ENCODE peak calls at places on chromosomes 4 and X, in eight cellular contexts. E, I, V, Z, W, D, K and N are unnamed samples.

GRCh38 chrX:103913356-103914020 is 48.9 kb upstream of the TMSB15B start:
- DNase-seq in W (no peak), D (no peak), I (no peak), Z (no peak), V (no peak), E (no peak), K (no peak), N (no peak)

GRCh38 chrX:3262906-3263305 is 83.5 kb downstream of the MXRA5 start:
- DNase-seq in K (no peak), E (no peak), I (no peak), Z (no peak), D (no peak), W (peak; percentile 86), V (no peak), N (no peak)

GRCh38 chrX:110406822-110407221 is 48.2 kb downstream of the RTL9 start:
- DNase-seq in Z (no peak), I (no peak), W (no peak), V (no peak), K (no peak), D (no peak), E (no peak), N (no peak)

GRCh38 chr4:39898015-39898414 is 79.7 kb downstream of the PDS5A start:
- DNase-seq in W (no peak), D (no peak), V (no peak), E (no peak), I (no peak), K (no peak), Z (no peak), N (no peak)

GRCh38 chrX:13376857-13377441 is 57.1 kb upstream of the ATXN3L start:
- DNase-seq in D (no peak), E (no peak), I (no peak), V (no peak), K (no peak), Z (no peak), W (peak; percentile 97), N (no peak)

GRCh38 chr4:79695848-79696247 is 287.8 kb upstream of the GK2 start:
- DNase-seq in I (peak; percentile 35), V (no peak), E (no peak), K (no peak), D (no peak), Z (no peak), W (no peak), N (no peak)

GRCh38 chr4:6658635-6659075 is 18.2 kb downstream of the MRFAP1 start:
- DNase-seq in K (no peak), W (peak; percentile 42), V (peak; percentile 53), D (no peak), I (no peak), E (peak; percentile 42), Z (no peak), N (no peak)

GRCh38 chr4:23368081-23368697 is 521.7 kb downstream of the PPARGC1A start:
- DNase-seq in Z (no peak), E (peak; percentile 45), W (no peak), K (peak; percentile 50), I (peak; percentile 15), D (no peak), V (peak; percentile 80), N (no peak)

GRCh38 chrX:122441451-122441850 is 742.6 kb upstream of the GRIA3 start:
- DNase-seq in Z (no peak), V (no peak), K (no peak), I (no peak), E (no peak), W (no peak), D (no peak), N (no peak)

GRCh38 chr4:93396274-93396673 is 432.3 kb upstream of the ATOH1 start:
- DNase-seq in W (peak; percentile 21), I (no peak), D (no peak), K (no peak), V (no peak), E (no peak), Z (no peak), N (no peak)

GRCh38 chr4:45036677-45037076 is 310.3 kb upstream of the GNPDA2 start:
- DNase-seq in V (peak; percentile 44), Z (no peak), I (no peak), E (no peak), W (no peak), D (no peak), K (no peak), N (no peak)

GRCh38 chr4:26322349-26322748 is 1.5 kb downstream of the RBPJ start:
- DNase-seq in K (no peak), W (no peak), E (no peak), V (no peak), Z (no peak), I (no peak), D (no peak), N (no peak)

GRCh38 chr4:25914670-25915358 is 794 bp downstream of the SMIM20 start:
- DNase-seq in E (no peak), W (no peak), I (no peak), Z (no peak), K (no peak), V (no peak), D (no peak), N (no peak)

GRCh38 chrX:19544693-19545305 is 29.5 kb upstream of the MAP3K15 start:
- DNase-seq in K (peak; percentile 59), D (no peak), E (peak; percentile 35), I (peak; percentile 39), Z (no peak), V (peak; percentile 55), W (peak; percentile 57), N (no peak)

GRCh38 chr4:24172406-24172805 is 282.6 kb upstream of the PPARGC1A start:
- DNase-seq in V (peak; percentile 26), I (no peak), K (no peak), D (no peak), W (no peak), Z (no peak), E (no peak), N (no peak)

GRCh38 chr4:154004859-154005520 is 216.1 kb upstream of the SFRP2 start:
- DNase-seq in K (no peak), D (no peak), I (no peak), Z (no peak), V (no peak), E (no peak), W (peak; percentile 93), N (no peak)

GRCh38 chrX:119072771-119073170 is at the start of gene CT47C1:
- DNase-seq in V (no peak), Z (no peak), D (no peak), I (no peak), W (no peak), E (no peak), K (no peak), N (no peak)

GRCh38 chr4:53587123-53587522 is 4.2 kb downstream of the LNX1 start:
- DNase-seq in Z (no peak), V (no peak), I (no peak), K (no peak), W (no peak), D (no peak), E (no peak), N (no peak)

GRCh38 chr4:152310223-152310622 is 225.7 kb downstream of the FBXW7 start:
- DNase-seq in E (no peak), W (peak; percentile 41), V (no peak), D (no peak), Z (no peak), I (no peak), K (no peak), N (no peak)

GRCh38 chrX:21932277-21932996 is 8.1 kb upstream of the SMS start:
- DNase-seq in I (no peak), K (no peak), W (peak; percentile 79), Z (peak; percentile 74), D (no peak), V (no peak), E (no peak), N (no peak)

GRCh38 chrX:134654398-134655012 is 3.8 kb downstream of the PLAC1 start:
- DNase-seq in K (no peak), W (no peak), V (no peak), D (no peak), Z (no peak), E (no peak), I (no peak), N (no peak)

GRCh38 chrX:49919617-49920016 is 2.8 kb upstream of the CLCN5 start:
- DNase-seq in E (peak; percentile 34), V (peak; percentile 54), I (peak; percentile 32), K (peak; percentile 42), W (peak; percentile 74), Z (peak; percentile 61), D (peak; percentile 13), N (peak; percentile 16)

GRCh38 chr4:8761824-8762205 is 109.8 kb downstream of the HMX1 start:
- DNase-seq in Z (peak; percentile 37), I (peak; percentile 8), E (no peak), W (no peak), V (no peak), K (no peak), D (no peak), N (no peak)

GRCh38 chr4:156638925-156639605 is 332.5 kb downstream of the PDGFC start:
- DNase-seq in D (no peak), K (no peak), W (no peak), Z (no peak), V (no peak), I (no peak), E (no peak), N (no peak)

GRCh38 chrX:66071116-66071515 is 31.2 kb upstream of the VSIG4 start:
- DNase-seq in D (no peak), E (no peak), K (no peak), Z (no peak), W (no peak), V (no peak), I (no peak), N (no peak)

DNA sequence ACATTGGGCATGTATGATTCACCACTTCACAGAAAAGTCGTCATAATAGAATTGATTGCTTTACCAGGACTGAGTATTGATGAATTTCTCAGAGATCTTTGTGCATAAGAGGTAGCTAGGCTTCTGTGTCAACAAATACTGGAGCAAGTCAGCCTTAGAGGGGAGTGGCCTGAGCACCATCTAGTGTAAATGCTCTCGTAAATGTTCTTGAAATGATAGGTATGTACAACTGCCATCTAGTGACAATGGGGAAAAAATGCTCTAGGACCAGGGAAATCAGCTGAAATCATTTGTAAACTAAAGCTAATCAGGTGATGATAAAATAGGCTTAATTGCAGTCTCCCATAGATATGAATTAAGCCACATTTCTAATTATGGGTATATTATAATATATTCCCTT is 309.4 kb upstream of the FMR1 start:
- DNase-seq in E (no peak), V (peak; percentile 3), I (no peak), K (no peak), D (no peak), Z (no peak), W (no peak), N (no peak)
- TF ChIP-seq CTCF in E (no peak), V (no peak), I (no peak), K (no peak), D (no peak), Z (no peak), W (no peak), N (no peak)

GRCh38 chr4:132564920-132565319 is 584.2 kb upstream of the PCDH10 start:
- DNase-seq in K (no peak), I (no peak), D (no peak), E (no peak), W (no peak), Z (no peak), V (no peak), N (no peak)
- TF ChIP-seq CTCF in K (no peak), I (peak; percentile 20), D (no peak), E (no peak), W (no peak), Z (no peak), V (peak; percentile 15), N (peak; percentile 42)

GRCh38 chr4:77938560-77938959 is 75.9 kb downstream of the MRPL1 start:
- DNase-seq in W (no peak), Z (no peak), I (no peak), K (no peak), E (no peak), V (no peak), D (no peak), N (no peak)
- TF ChIP-seq CTCF in W (no peak), Z (no peak), I (no peak), K (no peak), E (no peak), V (no peak), D (no peak), N (no peak)

GRCh38 chr4:15756361-15756861 is 21.7 kb upstream of the CD38 start:
- DNase-seq in I (no peak), V (no peak), D (no peak), E (no peak), Z (no peak), W (peak; percentile 97), K (peak; percentile 24), N (no peak)
- TF ChIP-seq CTCF in I (no peak), V (no peak), D (no peak), E (no peak), Z (no peak), W (peak; percentile 71), K (no peak), N (no peak)